ENCODE peak calls at places on chromosome 13, in ten cellular contexts. H, I, O, P, V, J, U, E, L and D are unnamed samples. For H3K36me3, the result is how much of the 10 kb centered on the place peaks cover.

GRCh38 chr13:73177017-73177416 is 118.2 kb downstream of the KLF5 start:
- DNase-seq in V (no peak), P (no peak), O (no peak), H (no peak), L (no peak), I (no peak), E (no peak), J (no peak), U (no peak), D (no peak)

GRCh38 chr13:29452773-29453574 is 142.5 kb downstream of the SLC7A1 start:
- DNase-seq in I (no peak), V (no peak), H (no peak), E (no peak), L (no peak), U (no peak), J (no peak), O (no peak), P (no peak), D (no peak)

GRCh38 chr13:51971520-51972426 is 39.5 kb downstream of the ATP7B start:
- DNase-seq in E (no peak), O (no peak), I (no peak), L (no peak), U (no peak), J (no peak), V (no peak), P (no peak), H (no peak), D (peak)

GRCh38 chr13:72960541-72960940 is 98.3 kb upstream of the KLF5 start:
- DNase-seq in O (no peak), I (no peak), P (peak), J (no peak), L (no peak), U (no peak), V (no peak), H (no peak), E (no peak), D (peak)

GRCh38 chr13:104006625-104007061 is 940.4 kb upstream of the SLC10A2 start:
- DNase-seq in O (no peak), E (no peak), H (no peak), U (no peak), P (no peak), J (no peak), V (no peak), I (no peak), L (no peak), D (no peak)

GRCh38 chr13:110062077-110062776 is 244.7 kb downstream of the COL4A1 start:
- DNase-seq in V (no peak), P (no peak), I (no peak), J (no peak), U (no peak), L (no peak), E (no peak), H (no peak), O (no peak), D (no peak)

GRCh38 chr13:73656863-73657262 is 477.3 kb downstream of the KLF12 start:
- DNase-seq in O (no peak), J (no peak), U (no peak), P (no peak), E (no peak), L (no peak), I (no peak), H (no peak), V (no peak), D (no peak)

GRCh38 chr13:108086678-108087077 is 128.7 kb downstream of the LIG4 start:
- DNase-seq in L (peak), I (no peak), E (peak), J (no peak), U (no peak), H (no peak), V (no peak), P (peak), O (no peak), D (peak)

GRCh38 chr13:33512880-33513554 is 227.5 kb upstream of the STARD13 start:
- DNase-seq in V (no peak), U (no peak), E (no peak), I (no peak), P (no peak), L (no peak), O (no peak), H (no peak), J (no peak), D (no peak)

GRCh38 chr13:21326155-21327030 is 132.7 kb downstream of the ZDHHC20 start:
- DNase-seq in U (no peak), J (no peak), L (peak), V (no peak), P (peak), H (no peak), I (peak), E (peak), O (peak), D (peak)

GRCh38 chr13:90562388-90562787 is 785.1 kb upstream of the MIR17HG start:
- DNase-seq in J (no peak), P (no peak), U (no peak), H (no peak), I (no peak), O (no peak), V (no peak), E (no peak), L (no peak), D (no peak)

GRCh38 chr13:112509190-112509589 is 78.8 kb downstream of the TUBGCP3 start:
- DNase-seq in L (peak), I (no peak), U (no peak), P (no peak), E (no peak), O (no peak), V (no peak), J (no peak), H (no peak), D (no peak)
- H3K36me3 ChIP-seq in L (half or more), I (under half), U (under half), P (under half), E (half or more), O (under half), V (half or more), J (under half), H (under half), D (under half)

GRCh38 chr13:24892844-24893243 is 128.9 kb downstream of the RNF17 start:
- DNase-seq in H (no peak), O (no peak), E (no peak), U (no peak), V (no peak), J (no peak), I (no peak), L (no peak), P (no peak), D (no peak)

GRCh38 chr13:24887759-24888158 is 123.8 kb downstream of the RNF17 start:
- DNase-seq in E (no peak), O (no peak), L (no peak), H (no peak), I (no peak), J (no peak), P (no peak), U (no peak), V (no peak), D (no peak)

GRCh38 chr13:24891476-24892108 is 127.6 kb downstream of the RNF17 start:
- DNase-seq in P (no peak), V (no peak), U (no peak), E (no peak), O (no peak), H (no peak), J (no peak), L (no peak), I (no peak), D (no peak)

GRCh38 chr13:24890256-24890655 is 126.3 kb downstream of the RNF17 start:
- DNase-seq in U (no peak), O (no peak), P (no peak), V (no peak), J (no peak), I (no peak), H (no peak), L (no peak), E (no peak), D (no peak)

GRCh38 chr13:24888291-24888931 is 124.4 kb downstream of the RNF17 start:
- DNase-seq in V (no peak), J (no peak), I (no peak), E (no peak), O (no peak), H (no peak), P (peak), L (no peak), U (no peak), D (no peak)
- H3K36me3 ChIP-seq in V (half or more), J (under half), I (under half), E (half or more), O (under half), H (under half), P (under half), L (under half), U (under half), D (under half)

DNA sequence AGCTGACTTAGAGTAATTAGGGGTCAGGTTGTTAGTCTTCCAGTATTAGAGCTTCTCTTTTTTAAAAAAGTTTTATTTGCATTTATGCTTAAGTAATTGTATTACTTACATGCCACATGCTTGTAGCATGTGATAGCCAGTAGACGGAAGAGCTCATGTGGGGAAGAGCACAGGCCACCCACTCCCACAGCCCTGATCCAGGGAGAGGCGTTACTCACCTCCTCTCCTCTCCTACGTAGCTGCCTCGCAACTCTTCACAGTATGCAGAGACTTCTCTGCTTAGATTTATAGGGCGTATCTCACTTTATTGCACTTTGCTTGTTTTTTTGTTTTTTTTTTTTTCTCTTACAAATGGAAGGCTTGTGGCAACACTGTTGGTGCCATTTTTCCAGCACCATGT is 95.3 kb upstream of the TEX29 start:
- DNase-seq in J (no peak), I (no peak), U (no peak), V (no peak), E (no peak), H (no peak), O (no peak), L (no peak), P (no peak), D (no peak)
- H3K36me3 ChIP-seq in J (under half), I (under half), U (under half), V (under half), E (under half), H (under half), O (under half), L (under half), P (under half), D (under half)

GRCh38 chr13:93721483-93721882 is 494.9 kb downstream of the GPC6 start:
- DNase-seq in E (no peak), H (no peak), O (no peak), I (no peak), V (no peak), J (no peak), P (no peak), U (no peak), L (no peak), D (no peak)

GRCh38 chr13:93714171-93714570 is 487.6 kb downstream of the GPC6 start:
- DNase-seq in I (no peak), P (no peak), O (no peak), E (no peak), L (no peak), U (no peak), J (no peak), V (no peak), H (no peak), D (no peak)

GRCh38 chr13:93716623-93717022 is 490.0 kb downstream of the GPC6 start:
- DNase-seq in U (no peak), V (no peak), P (no peak), H (no peak), I (no peak), L (no peak), O (no peak), E (no peak), J (no peak), D (no peak)

GRCh38 chr13:93715866-93716265 is 489.3 kb downstream of the GPC6 start:
- DNase-seq in U (no peak), I (no peak), L (no peak), J (no peak), P (no peak), H (no peak), O (no peak), E (no peak), V (no peak), D (no peak)
- H3K36me3 ChIP-seq in U (under half), I (under half), L (under half), J (under half), P (under half), H (under half), O (under half), E (under half), V (under half), D (under half)

GRCh38 chr13:19061278-19061677 is 120.3 kb downstream of the TUBA3C start:
- DNase-seq in P (no peak), L (no peak), E (no peak), V (no peak), U (no peak), J (no peak), I (no peak), O (no peak), H (no peak), D (no peak)
- H3K36me3 ChIP-seq in P (under half), L (under half), E (under half), V (under half), U (under half), J (under half), I (under half), O (under half), H (under half), D (under half)

DNA sequence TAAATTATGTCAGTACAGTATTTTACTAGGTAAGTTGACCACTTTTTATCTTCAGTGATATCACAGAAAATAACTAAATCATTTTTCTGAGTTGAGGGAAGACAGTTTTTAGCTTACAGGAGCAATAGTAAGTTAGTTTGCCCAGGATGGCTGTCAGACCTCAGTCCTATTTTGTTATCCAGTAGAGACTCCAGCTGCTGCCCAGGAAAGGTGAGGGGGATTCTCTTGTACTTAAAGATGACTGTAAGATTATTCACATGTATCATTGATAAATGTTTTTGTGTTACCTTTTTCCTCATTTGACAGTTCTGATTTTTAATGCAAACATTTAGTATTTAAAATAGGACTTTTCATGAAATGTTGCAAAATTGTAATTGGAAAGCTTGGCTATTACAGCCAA is 14.5 kb upstream of the GPR183 start:
- DNase-seq in J (no peak), L (no peak), P (no peak), H (no peak), V (no peak), I (no peak), O (no peak), E (no peak), U (no peak), D (no peak)
- H3K36me3 ChIP-seq in J (under half), L (under half), P (under half), H (under half), V (under half), I (under half), O (under half), E (under half), U (under half), D (under half)

DNA sequence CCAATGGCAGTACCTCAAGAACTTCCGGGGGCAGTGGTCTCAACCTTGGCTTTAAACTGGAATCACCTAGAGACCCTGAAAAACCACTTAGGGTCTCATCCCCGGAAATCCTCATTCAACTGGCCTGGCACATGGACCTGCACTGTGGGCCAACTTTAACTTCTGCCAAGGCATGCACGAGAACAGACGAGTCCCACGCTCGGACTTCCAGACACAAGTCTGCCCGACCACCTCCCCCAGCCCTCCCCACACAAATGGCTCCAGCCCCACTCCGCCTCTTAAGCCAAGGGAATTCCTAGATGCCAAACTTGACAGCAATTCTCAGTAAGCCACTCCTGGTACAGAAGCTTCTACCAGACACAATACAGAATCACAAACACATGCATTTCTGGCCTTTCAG is 114.0 kb downstream of the STK24 start:
- DNase-seq in U (no peak), L (no peak), P (no peak), J (no peak), H (no peak), V (no peak), O (no peak), E (no peak), I (no peak), D (no peak)
- H3K36me3 ChIP-seq in U (under half), L (half or more), P (under half), J (under half), H (under half), V (half or more), O (under half), E (half or more), I (under half), D (under half)